ENCODE peak calls at places on chromosomes 12 and 14, in six cellular contexts. One of them, this sample, is unnamed.

GRCh38 chr14:77605392-77605978 is 11.0 kb downstream of the SPTLC2 start:
- DNase-seq in GM23248: no peak
- DNase-seq in neuronal stem cell: no peak
- DNase-seq in osteoblast: no peak
- DNase-seq in astrocyte: no peak
- DNase-seq in HCT116: no peak
- DNase-seq in this sample: no peak

GRCh38 chr14:71590131-71590530 is 342.1 kb upstream of the RGS6 start:
- DNase-seq in astrocyte: no peak
- DNase-seq in GM23248: no peak
- DNase-seq in neuronal stem cell: no peak
- DNase-seq in HCT116: no peak
- DNase-seq in osteoblast: peak; percentile 41
- DNase-seq in this sample: no peak

GRCh38 chr12:121813951-121814350 is 10.1 kb downstream of the SETD1B start:
- DNase-seq in HCT116: no peak
- DNase-seq in neuronal stem cell: no peak
- DNase-seq in astrocyte: no peak
- DNase-seq in GM23248: no peak
- DNase-seq in osteoblast: no peak
- DNase-seq in this sample: no peak

GRCh38 chr12:89707623-89707991 is 1.0 kb downstream of the ATP2B1 start:
- DNase-seq in GM23248: peak; percentile 44
- DNase-seq in astrocyte: no peak
- DNase-seq in neuronal stem cell: peak; percentile 38
- DNase-seq in osteoblast: peak; percentile 56
- DNase-seq in HCT116: no peak
- DNase-seq in this sample: no peak

GRCh38 chr12:123085046-123085445 is 65.8 kb downstream of the PITPNM2 start:
- DNase-seq in osteoblast: no peak
- DNase-seq in HCT116: no peak
- DNase-seq in GM23248: no peak
- DNase-seq in astrocyte: no peak
- DNase-seq in neuronal stem cell: no peak
- DNase-seq in this sample: no peak

GRCh38 chr12:108832208-108832607 is 25.2 kb downstream of the SSH1 start:
- DNase-seq in osteoblast: no peak
- DNase-seq in neuronal stem cell: no peak
- DNase-seq in HCT116: no peak
- DNase-seq in astrocyte: peak; percentile 65
- DNase-seq in GM23248: no peak
- DNase-seq in this sample: no peak

GRCh38 chr12:55515696-55516095 is 23.5 kb downstream of the OR6C68 start:
- DNase-seq in astrocyte: no peak
- DNase-seq in neuronal stem cell: no peak
- DNase-seq in HCT116: no peak
- DNase-seq in osteoblast: peak; percentile 27
- DNase-seq in GM23248: no peak
- DNase-seq in this sample: peak; percentile 59

GRCh38 chr12:53046655-53047220 is 3.1 kb upstream of the TNS2 start:
- DNase-seq in osteoblast: peak; percentile 87
- DNase-seq in neuronal stem cell: peak; percentile 54
- DNase-seq in GM23248: peak; percentile 89
- DNase-seq in astrocyte: peak; percentile 87
- DNase-seq in HCT116: no peak
- DNase-seq in this sample: no peak

GRCh38 chr12:6700646-6701051 is at the start of gene PIANP:
- DNase-seq in osteoblast: peak; percentile 89
- DNase-seq in HCT116: no peak
- DNase-seq in astrocyte: no peak
- DNase-seq in GM23248: peak; percentile 73
- DNase-seq in neuronal stem cell: peak; percentile 23
- DNase-seq in this sample: peak; percentile 41

GRCh38 chr14:76894308-76894707 is 68.1 kb downstream of the LRRC74A start:
- DNase-seq in neuronal stem cell: no peak
- DNase-seq in GM23248: no peak
- DNase-seq in HCT116: no peak
- DNase-seq in astrocyte: no peak
- DNase-seq in osteoblast: no peak
- DNase-seq in this sample: peak; percentile 87

GRCh38 chr12:5442251-5443006 is 10.5 kb downstream of the NTF3 start:
- DNase-seq in osteoblast: no peak
- DNase-seq in neuronal stem cell: peak; percentile 29
- DNase-seq in HCT116: peak; percentile 39
- DNase-seq in astrocyte: peak; percentile 39
- DNase-seq in GM23248: peak; percentile 78
- DNase-seq in this sample: peak; percentile 67

GRCh38 chr12:105235299-105235746 is 651 bp downstream of the APPL2 start:
- DNase-seq in osteoblast: peak; percentile 86
- DNase-seq in HCT116: no peak
- DNase-seq in GM23248: peak; percentile 69
- DNase-seq in neuronal stem cell: no peak
- DNase-seq in astrocyte: no peak
- DNase-seq in this sample: peak; percentile 56

DNA sequence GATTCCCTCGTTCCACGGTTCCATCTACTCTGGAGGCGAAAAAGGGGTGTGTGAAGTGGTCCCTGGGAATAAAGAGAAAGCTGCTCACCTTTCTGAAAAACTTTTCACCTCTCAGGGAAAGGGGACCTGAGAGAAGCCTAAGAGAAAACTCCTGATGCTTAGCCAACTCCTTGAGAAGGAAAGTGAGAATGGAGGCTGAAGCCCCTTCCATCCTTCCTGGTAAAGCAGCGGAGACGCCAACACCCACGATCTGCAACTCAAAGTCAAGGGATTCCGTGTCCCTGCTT is 110.0 kb downstream of the ARF6 start:
- DNase-seq in osteoblast: no peak
- DNase-seq in neuronal stem cell: no peak
- DNase-seq in astrocyte: no peak
- DNase-seq in GM23248: no peak
- DNase-seq in HCT116: no peak
- DNase-seq in this sample: no peak
- H2AFZ ChIP-seq in osteoblast: peak overlapping the region; percentile 76
- H2AFZ ChIP-seq in neuronal stem cell: peak overlapping the region; percentile 86
- H2AFZ ChIP-seq in astrocyte: peak overlapping the region; percentile 57
- H2AFZ ChIP-seq in GM23248: peak overlapping the region; percentile 77
- H2AFZ ChIP-seq in HCT116: no peak overlapping the region
- H2AFZ ChIP-seq in this sample: peak overlapping the region; percentile 40

DNA sequence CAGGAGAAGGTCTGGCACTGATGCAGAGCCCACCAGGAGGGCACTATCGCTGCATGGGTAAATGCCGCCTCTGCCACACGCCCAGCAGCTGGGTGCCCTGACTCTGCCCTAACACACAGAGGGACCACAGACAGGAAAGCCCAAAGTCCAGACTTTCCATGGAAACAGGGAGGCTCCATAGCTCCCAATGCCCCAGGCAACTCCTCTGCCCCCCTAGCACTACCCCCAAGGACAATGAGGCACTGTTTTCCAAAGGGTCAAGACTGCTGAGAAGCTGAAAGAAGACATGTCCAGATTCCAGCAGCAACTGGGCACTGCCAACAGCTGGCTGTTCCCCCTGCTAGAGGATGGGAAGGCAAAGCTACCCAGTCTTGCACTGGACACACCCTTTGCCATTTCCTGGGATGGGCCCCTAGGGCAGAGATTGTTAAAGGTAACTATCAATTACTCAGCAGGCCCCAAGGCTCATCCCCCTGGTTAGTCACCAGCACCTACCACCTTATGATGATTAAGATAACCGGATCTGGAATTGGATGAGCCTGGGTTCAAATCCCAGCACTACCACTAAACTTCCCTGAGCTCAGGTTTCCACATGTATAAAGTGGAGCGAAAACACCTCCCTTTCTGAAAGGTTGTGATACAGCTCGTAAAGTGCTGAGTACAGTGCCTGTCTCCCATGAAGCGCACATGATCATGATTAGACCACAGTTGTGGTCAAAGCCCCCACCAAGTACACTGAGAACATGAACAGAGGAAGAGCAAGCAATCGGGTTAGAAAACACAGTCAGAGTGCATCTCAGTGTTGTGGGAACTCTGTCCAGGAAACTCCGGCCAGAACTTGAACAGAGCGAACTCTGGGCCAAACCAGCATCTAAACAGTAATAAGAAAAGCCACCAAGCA is 3.3 kb downstream of the PXN start:
- DNase-seq in osteoblast: no peak
- DNase-seq in HCT116: peak; percentile 70
- DNase-seq in astrocyte: no peak
- DNase-seq in neuronal stem cell: no peak
- DNase-seq in GM23248: peak; percentile 58
- DNase-seq in this sample: no peak
- H3K4me2 ChIP-seq in osteoblast: peak overlapping the region; percentile 94
- H3K4me2 ChIP-seq in HCT116: peak overlapping the region; percentile 85
- H3K4me2 ChIP-seq in astrocyte: peak overlapping the region; percentile 100
- H3K4me2 ChIP-seq in neuronal stem cell: no peak overlapping the region
- H3K4me2 ChIP-seq in GM23248: peak overlapping the region; percentile 94
- H3K4me2 ChIP-seq in this sample: no peak overlapping the region

GRCh38 chr12:3490848-3491382 is at the start of gene PRMT8:
- DNase-seq in HCT116: no peak
- DNase-seq in astrocyte: no peak
- DNase-seq in GM23248: peak; percentile 36
- DNase-seq in osteoblast: peak; percentile 80
- DNase-seq in neuronal stem cell: peak; percentile 61
- DNase-seq in this sample: no peak

GRCh38 chr12:3493225-3494049 is 2.4 kb downstream of the PRMT8 start:
- DNase-seq in neuronal stem cell: no peak
- DNase-seq in HCT116: no peak
- DNase-seq in astrocyte: no peak
- DNase-seq in GM23248: no peak
- DNase-seq in osteoblast: peak; percentile 71
- DNase-seq in this sample: no peak

GRCh38 chr12:3489057-3489456 is 1.9 kb upstream of the PRMT8 start:
- DNase-seq in neuronal stem cell: no peak
- DNase-seq in GM23248: peak; percentile 39
- DNase-seq in HCT116: no peak
- DNase-seq in astrocyte: peak; percentile 29
- DNase-seq in osteoblast: peak; percentile 84
- DNase-seq in this sample: no peak

GRCh38 chr12:3491938-3492867 is 1.2 kb downstream of the PRMT8 start:
- DNase-seq in GM23248: peak; percentile 74
- DNase-seq in HCT116: no peak
- DNase-seq in osteoblast: peak; percentile 98
- DNase-seq in neuronal stem cell: peak; percentile 87
- DNase-seq in astrocyte: peak; percentile 26
- DNase-seq in this sample: peak; percentile 58

GRCh38 chr12:3492868-3493224 is 1.8 kb downstream of the PRMT8 start:
- DNase-seq in osteoblast: peak; percentile 73
- DNase-seq in HCT116: no peak
- DNase-seq in GM23248: no peak
- DNase-seq in neuronal stem cell: no peak
- DNase-seq in astrocyte: no peak
- DNase-seq in this sample: no peak
- H3K27me3 ChIP-seq in osteoblast: peaks cover 61% of the 10 kb centered on the region
- H3K27me3 ChIP-seq in HCT116: peaks cover 61% of the 10 kb centered on the region
- H3K27me3 ChIP-seq in GM23248: peaks cover 63% of the 10 kb centered on the region
- H3K27me3 ChIP-seq in neuronal stem cell: peaks cover 9% of the 10 kb centered on the region
- H3K27me3 ChIP-seq in astrocyte: peaks cover 71% of the 10 kb centered on the region
- H3K27me3 ChIP-seq in this sample: no peaks in the 10 kb centered on the region

DNA sequence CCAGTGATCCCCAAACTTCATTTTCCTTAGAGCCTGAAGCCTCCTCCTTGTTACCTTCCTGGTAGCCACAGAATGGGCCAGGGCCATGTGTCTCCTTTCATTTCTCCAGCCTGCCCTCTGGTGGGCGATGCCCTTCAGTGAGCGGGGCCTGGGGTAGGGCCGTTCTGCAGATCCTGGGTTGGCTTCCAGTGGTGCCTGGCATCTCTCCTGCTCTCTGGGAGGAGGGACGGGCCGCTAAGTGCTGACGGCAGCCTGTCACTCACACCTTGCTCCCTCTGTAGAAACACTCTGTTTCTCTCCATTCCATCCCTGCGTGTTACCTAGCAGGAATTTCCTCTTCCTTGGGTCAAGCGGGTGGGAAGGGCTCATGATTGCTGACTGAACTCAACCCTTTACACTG is 232.1 kb downstream of the CACNA1C start:
- DNase-seq in GM23248: peak; percentile 89
- DNase-seq in osteoblast: peak; percentile 88
- DNase-seq in astrocyte: peak; percentile 70
- DNase-seq in HCT116: peak; percentile 37
- DNase-seq in neuronal stem cell: peak; percentile 59
- DNase-seq in this sample: peak; percentile 81
- H2AFZ ChIP-seq in GM23248: peak overlapping the region; percentile 14
- H2AFZ ChIP-seq in osteoblast: peak overlapping the region; percentile 62
- H2AFZ ChIP-seq in astrocyte: peak overlapping the region; percentile 54
- H2AFZ ChIP-seq in HCT116: peak overlapping the region; percentile 94
- H2AFZ ChIP-seq in neuronal stem cell: peak overlapping the region; percentile 75
- H2AFZ ChIP-seq in this sample: peak overlapping the region; percentile 64

DNA sequence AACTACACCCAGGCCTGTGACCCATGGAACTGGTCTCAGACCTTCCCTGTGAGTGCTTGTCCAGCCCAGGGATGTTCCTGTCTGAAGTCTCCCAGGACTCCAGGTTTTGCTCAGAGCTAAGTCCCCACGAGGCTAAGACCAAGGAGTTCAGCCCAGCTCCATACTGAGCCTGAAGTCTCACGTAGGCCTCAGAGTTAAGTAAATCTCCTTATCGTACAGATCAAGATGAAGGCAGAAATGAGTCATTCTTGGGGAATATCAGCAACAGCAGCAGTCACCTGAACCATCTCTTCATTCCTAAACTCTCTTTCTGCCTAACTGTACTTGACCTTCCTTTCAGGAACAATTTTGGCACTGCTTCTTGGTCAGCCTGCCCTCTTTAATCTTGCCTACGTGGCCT is 139.9 kb downstream of the ANO6 start:
- DNase-seq in osteoblast: no peak
- DNase-seq in GM23248: no peak
- DNase-seq in astrocyte: peak; percentile 45
- DNase-seq in HCT116: no peak
- DNase-seq in neuronal stem cell: no peak
- DNase-seq in this sample: no peak
- H3K4me2 ChIP-seq in osteoblast: no peak overlapping the region
- H3K4me2 ChIP-seq in GM23248: no peak overlapping the region
- H3K4me2 ChIP-seq in astrocyte: no peak overlapping the region
- H3K4me2 ChIP-seq in HCT116: no peak overlapping the region
- H3K4me2 ChIP-seq in neuronal stem cell: no peak overlapping the region
- H3K4me2 ChIP-seq in this sample: no peak overlapping the region

GRCh38 chr12:1590083-1590979 is 4.0 kb downstream of the FBXL14 start:
- DNase-seq in GM23248: peak; percentile 62
- DNase-seq in HCT116: no peak
- DNase-seq in osteoblast: peak; percentile 88
- DNase-seq in neuronal stem cell: peak; percentile 84
- DNase-seq in astrocyte: peak; percentile 90
- DNase-seq in this sample: no peak
- H3K27me3 ChIP-seq in GM23248: no peaks in the 10 kb centered on the region
- H3K27me3 ChIP-seq in HCT116: no peaks in the 10 kb centered on the region
- H3K27me3 ChIP-seq in osteoblast: no peaks in the 10 kb centered on the region
- H3K27me3 ChIP-seq in neuronal stem cell: no peaks in the 10 kb centered on the region
- H3K27me3 ChIP-seq in astrocyte: no peaks in the 10 kb centered on the region
- H3K27me3 ChIP-seq in this sample: no peaks in the 10 kb centered on the region

GRCh38 chr12:126581655-126582054 is 1516.4 kb downstream of the AACS start:
- DNase-seq in osteoblast: no peak
- DNase-seq in GM23248: no peak
- DNase-seq in HCT116: no peak
- DNase-seq in neuronal stem cell: no peak
- DNase-seq in astrocyte: no peak
- DNase-seq in this sample: no peak
- H2AFZ ChIP-seq in osteoblast: no peak overlapping the region
- H2AFZ ChIP-seq in GM23248: no peak overlapping the region
- H2AFZ ChIP-seq in HCT116: no peak overlapping the region
- H2AFZ ChIP-seq in neuronal stem cell: no peak overlapping the region
- H2AFZ ChIP-seq in astrocyte: no peak overlapping the region
- H2AFZ ChIP-seq in this sample: no peak overlapping the region